ENCODE peak calls at places on chromosomes 6 and 20, in seven cellular contexts. One of them, this sample, is unnamed.

GRCh38 chr6:68134796-68135195 is 500.3 kb upstream of the ADGRB3 start:
- DNase-seq in HuH-7: no peak
- DNase-seq in LoVo: no peak
- DNase-seq in HFF-Myc: no peak
- DNase-seq in fibroblast of mammary gland: no peak
- DNase-seq in stimulated activated CD4-positive, alpha-beta T cell treated with anti-CD3 and anti-CD28 coated beads, Interleukin-1b, Interleukin-23, amount 100 ng/mL, for 4 hours: no peak
- DNase-seq in neural crest cell: no peak
- DNase-seq in this sample: no peak

GRCh38 chr6:30101423-30101938 is 11.4 kb downstream of the TRIM31 start:
- DNase-seq in HuH-7: no peak
- DNase-seq in LoVo: no peak
- DNase-seq in HFF-Myc: no peak
- DNase-seq in fibroblast of mammary gland: peak; percentile 4
- DNase-seq in stimulated activated CD4-positive, alpha-beta T cell treated with anti-CD3 and anti-CD28 coated beads, Interleukin-1b, Interleukin-23, amount 100 ng/mL, for 4 hours: no peak
- DNase-seq in neural crest cell: no peak
- DNase-seq in this sample: no peak

GRCh38 chr6:147205690-147206600 is 1.7 kb downstream of the STXBP5 start:
- DNase-seq in HuH-7: peak; percentile 62
- DNase-seq in LoVo: no peak
- DNase-seq in HFF-Myc: no peak
- DNase-seq in fibroblast of mammary gland: peak; percentile 78
- DNase-seq in stimulated activated CD4-positive, alpha-beta T cell treated with anti-CD3 and anti-CD28 coated beads, Interleukin-1b, Interleukin-23, amount 100 ng/mL, for 4 hours: no peak
- DNase-seq in neural crest cell: no peak
- DNase-seq in this sample: peak; percentile 19

GRCh38 chr6:21828689-21829088 is 235.1 kb downstream of the SOX4 start:
- DNase-seq in HuH-7: no peak
- DNase-seq in LoVo: no peak
- DNase-seq in HFF-Myc: no peak
- DNase-seq in fibroblast of mammary gland: no peak
- DNase-seq in stimulated activated CD4-positive, alpha-beta T cell treated with anti-CD3 and anti-CD28 coated beads, Interleukin-1b, Interleukin-23, amount 100 ng/mL, for 4 hours: no peak
- DNase-seq in neural crest cell: no peak
- DNase-seq in this sample: no peak

GRCh38 chr6:122788208-122788607 is 850 bp upstream of the SMPDL3A start:
- DNase-seq in HuH-7: no peak
- DNase-seq in LoVo: no peak
- DNase-seq in HFF-Myc: no peak
- DNase-seq in fibroblast of mammary gland: no peak
- DNase-seq in stimulated activated CD4-positive, alpha-beta T cell treated with anti-CD3 and anti-CD28 coated beads, Interleukin-1b, Interleukin-23, amount 100 ng/mL, for 4 hours: no peak
- DNase-seq in neural crest cell: no peak
- DNase-seq in this sample: no peak

GRCh38 chr20:21361266-21361665 is 36.1 kb downstream of the NKX2-4 start:
- DNase-seq in HuH-7: no peak
- DNase-seq in LoVo: no peak
- DNase-seq in HFF-Myc: no peak
- DNase-seq in fibroblast of mammary gland: peak; percentile 10
- DNase-seq in stimulated activated CD4-positive, alpha-beta T cell treated with anti-CD3 and anti-CD28 coated beads, Interleukin-1b, Interleukin-23, amount 100 ng/mL, for 4 hours: no peak
- DNase-seq in neural crest cell: no peak
- DNase-seq in this sample: no peak

GRCh38 chr6:10746915-10747250 is 722 bp upstream of the TMEM14B start:
- DNase-seq in HuH-7: no peak
- DNase-seq in LoVo: no peak
- DNase-seq in HFF-Myc: no peak
- DNase-seq in fibroblast of mammary gland: no peak
- DNase-seq in stimulated activated CD4-positive, alpha-beta T cell treated with anti-CD3 and anti-CD28 coated beads, Interleukin-1b, Interleukin-23, amount 100 ng/mL, for 4 hours: no peak
- DNase-seq in neural crest cell: no peak
- DNase-seq in this sample: no peak

GRCh38 chr20:62305149-62305764 is 2.5 kb downstream of the ADRM1 start:
- DNase-seq in HuH-7: no peak
- DNase-seq in LoVo: no peak
- DNase-seq in HFF-Myc: no peak
- DNase-seq in fibroblast of mammary gland: no peak
- DNase-seq in stimulated activated CD4-positive, alpha-beta T cell treated with anti-CD3 and anti-CD28 coated beads, Interleukin-1b, Interleukin-23, amount 100 ng/mL, for 4 hours: no peak
- DNase-seq in neural crest cell: no peak
- DNase-seq in this sample: no peak

GRCh38 chr6:110285306-110286060 is 72.7 kb downstream of the METTL24 start:
- DNase-seq in HuH-7: no peak
- DNase-seq in LoVo: peak; percentile 37
- DNase-seq in HFF-Myc: peak; percentile 9
- DNase-seq in fibroblast of mammary gland: peak; percentile 13
- DNase-seq in stimulated activated CD4-positive, alpha-beta T cell treated with anti-CD3 and anti-CD28 coated beads, Interleukin-1b, Interleukin-23, amount 100 ng/mL, for 4 hours: no peak
- DNase-seq in neural crest cell: no peak
- DNase-seq in this sample: no peak

GRCh38 chr6:152295346-152295745 is 341.8 kb downstream of the SYNE1 start:
- DNase-seq in HuH-7: no peak
- DNase-seq in LoVo: no peak
- DNase-seq in HFF-Myc: no peak
- DNase-seq in fibroblast of mammary gland: peak; percentile 99
- DNase-seq in stimulated activated CD4-positive, alpha-beta T cell treated with anti-CD3 and anti-CD28 coated beads, Interleukin-1b, Interleukin-23, amount 100 ng/mL, for 4 hours: no peak
- DNase-seq in neural crest cell: no peak
- DNase-seq in this sample: no peak

GRCh38 chr6:108946695-108947094 is 98.5 kb downstream of the ARMC2 start:
- DNase-seq in HuH-7: no peak
- DNase-seq in LoVo: no peak
- DNase-seq in HFF-Myc: no peak
- DNase-seq in fibroblast of mammary gland: peak; percentile 50
- DNase-seq in stimulated activated CD4-positive, alpha-beta T cell treated with anti-CD3 and anti-CD28 coated beads, Interleukin-1b, Interleukin-23, amount 100 ng/mL, for 4 hours: no peak
- DNase-seq in neural crest cell: no peak
- DNase-seq in this sample: no peak

GRCh38 chr6:168534265-168534664 is 93.3 kb downstream of the SMOC2 start:
- DNase-seq in HuH-7: no peak
- DNase-seq in LoVo: no peak
- DNase-seq in HFF-Myc: no peak
- DNase-seq in fibroblast of mammary gland: no peak
- DNase-seq in stimulated activated CD4-positive, alpha-beta T cell treated with anti-CD3 and anti-CD28 coated beads, Interleukin-1b, Interleukin-23, amount 100 ng/mL, for 4 hours: no peak
- DNase-seq in neural crest cell: no peak
- DNase-seq in this sample: no peak

GRCh38 chr20:5540091-5540490 is 210.1 kb upstream of the SHLD1 start:
- DNase-seq in HuH-7: no peak
- DNase-seq in LoVo: no peak
- DNase-seq in HFF-Myc: no peak
- DNase-seq in fibroblast of mammary gland: no peak
- DNase-seq in stimulated activated CD4-positive, alpha-beta T cell treated with anti-CD3 and anti-CD28 coated beads, Interleukin-1b, Interleukin-23, amount 100 ng/mL, for 4 hours: no peak
- DNase-seq in neural crest cell: no peak
- DNase-seq in this sample: no peak

This sample was measured in RCC 7860.